ENCODE peak calls at places on chromosomes 11 and 22, in six cellular contexts. W, F, C, P, Q and D are unnamed samples.

GRCh38 chr11:59078435-59078834 is 7.7 kb upstream of the GLYATL1B start:
- DNase-seq in W (no peak), F (no peak), C (no peak), P (no peak), Q (no peak), D (no peak)

GRCh38 chr11:130216591-130217132 is 57.1 kb downstream of the ST14 start:
- DNase-seq in W (no peak), F (peak; percentile 33), C (no peak), P (no peak), Q (peak; percentile 6), D (no peak)

GRCh38 chr22:46239261-46240048 is 10.6 kb downstream of the CDPF1 start:
- DNase-seq in W (no peak), F (no peak), C (no peak), P (no peak), Q (no peak), D (no peak)

GRCh38 chr11:61840371-61840770 is 12.3 kb downstream of the FADS2 start:
- DNase-seq in W (no peak), F (no peak), C (no peak), P (no peak), Q (no peak), D (no peak)

GRCh38 chr22:28108851-28109250 is 189.8 kb upstream of the PITPNB start:
- DNase-seq in W (no peak), F (no peak), C (no peak), P (no peak), Q (no peak), D (no peak)

GRCh38 chr22:40631925-40632324 is 4.6 kb downstream of the MRTFA start:
- DNase-seq in W (no peak), F (no peak), C (no peak), P (no peak), Q (no peak), D (no peak)

GRCh38 chr22:41917375-41917905 is 2.6 kb upstream of the SHISA8 start:
- DNase-seq in W (no peak), F (no peak), C (no peak), P (peak; percentile 8), Q (no peak), D (no peak)

GRCh38 chr11:62105611-62106245 is 18.1 kb upstream of the INCENP start:
- DNase-seq in W (no peak), F (no peak), C (no peak), P (no peak), Q (no peak), D (no peak)

GRCh38 chr11:19027829-19028595 is 32.5 kb downstream of the MRGPRX2 start:
- DNase-seq in W (no peak), F (peak; percentile 81), C (peak; percentile 98), P (no peak), Q (peak; percentile 33), D (no peak)

GRCh38 chr11:112771847-112772246 is 189.4 kb upstream of the NCAM1 start:
- DNase-seq in W (no peak), F (no peak), C (no peak), P (no peak), Q (no peak), D (no peak)

GRCh38 chr11:72600557-72600956 is 73.7 kb downstream of the PDE2A start:
- DNase-seq in W (no peak), F (no peak), C (no peak), P (no peak), Q (no peak), D (no peak)

GRCh38 chr22:27835446-27835845 is 33.9 kb upstream of the MN1 start:
- DNase-seq in W (peak; percentile 7), F (no peak), C (no peak), P (no peak), Q (no peak), D (no peak)

GRCh38 chr11:12287374-12288211 is 89.8 kb upstream of the PARVA start:
- DNase-seq in W (peak; percentile 86), F (peak; percentile 93), C (peak; percentile 93), P (peak; percentile 74), Q (no peak), D (peak; percentile 45)

GRCh38 chr22:32407332-32407731 is 4.7 kb downstream of the RTCB start:
- DNase-seq in W (no peak), F (no peak), C (no peak), P (no peak), Q (no peak), D (no peak)

GRCh38 chr11:91790346-91790745 is 434.3 kb upstream of the FAT3 start:
- DNase-seq in W (no peak), F (no peak), C (no peak), P (no peak), Q (no peak), D (no peak)

GRCh38 chr11:12139144-12139881 is 28.9 kb downstream of the MICAL2 start:
- DNase-seq in W (peak; percentile 40), F (no peak), C (peak; percentile 43), P (no peak), Q (no peak), D (no peak)

GRCh38 chr11:83063073-83063754 is 8.5 kb downstream of the RAB30 start:
- DNase-seq in W (no peak), F (no peak), C (peak; percentile 46), P (no peak), Q (no peak), D (peak; percentile 56)

GRCh38 chr11:15617126-15617525 is 502.4 kb downstream of the INSC start:
- DNase-seq in W (no peak), F (no peak), C (no peak), P (no peak), Q (no peak), D (no peak)

GRCh38 chr11:33258631-33259184 is 1.5 kb downstream of the HIPK3 start:
- DNase-seq in W (no peak), F (no peak), C (peak; percentile 78), P (no peak), Q (no peak), D (peak; percentile 20)

GRCh38 chr11:28318861-28319260 is 210.7 kb downstream of the METTL15 start:
- DNase-seq in W (no peak), F (no peak), C (no peak), P (no peak), Q (no peak), D (no peak)

GRCh38 chr11:63599211-63600122 is 14.8 kb downstream of the PLAAT3 start:
- DNase-seq in W (no peak), F (no peak), C (peak; percentile 87), P (no peak), Q (no peak), D (no peak)

GRCh38 chr22:28410050-28410816 is 269.4 kb downstream of the TTC28 start:
- DNase-seq in W (no peak), F (no peak), C (no peak), P (no peak), Q (no peak), D (peak; percentile 26)

GRCh38 chr11:65871811-65872548 is 620 bp downstream of the EFEMP2 start:
- DNase-seq in W (no peak), F (peak; percentile 58), C (no peak), P (peak; percentile 56), Q (no peak), D (no peak)
- TF ChIP-seq CTCF in W (no peak), F (no peak), C (no peak), P (no peak), Q (no peak), D (no peak)

GRCh38 chr22:39306456-39307361 is 12.7 kb downstream of the RPL3 start:
- DNase-seq in W (peak; percentile 54), F (peak; percentile 61), C (peak; percentile 46), P (peak; percentile 55), Q (no peak), D (peak; percentile 71)
- TF ChIP-seq CTCF in W (no peak), F (peak; percentile 27), C (peak; percentile 29), P (peak; percentile 43), Q (peak; percentile 26), D (peak; percentile 27)

GRCh38 chr11:43944761-43945311 is 2.4 kb downstream of the C11orf96 start:
- DNase-seq in W (peak; percentile 80), F (peak; percentile 67), C (peak; percentile 68), P (peak; percentile 72), Q (peak; percentile 73), D (peak; percentile 84)

GRCh38 chr11:43947815-43948214 is 5.4 kb downstream of the C11orf96 start:
- DNase-seq in W (no peak), F (no peak), C (no peak), P (no peak), Q (no peak), D (no peak)

GRCh38 chr11:43943931-43944751 is 1.7 kb downstream of the C11orf96 start:
- DNase-seq in W (no peak), F (no peak), C (peak; percentile 27), P (peak; percentile 22), Q (no peak), D (no peak)

GRCh38 chr11:43948341-43949185 is 6.1 kb downstream of the C11orf96 start:
- DNase-seq in W (no peak), F (no peak), C (no peak), P (no peak), Q (no peak), D (no peak)

GRCh38 chr11:43947003-43947500 is 4.6 kb downstream of the C11orf96 start:
- DNase-seq in W (peak; percentile 70), F (no peak), C (peak; percentile 34), P (no peak), Q (no peak), D (no peak)
- TF ChIP-seq CTCF in W (peak; percentile 56), F (peak; percentile 18), C (peak; percentile 34), P (no peak), Q (no peak), D (no peak)

GRCh38 chr22:47625013-47625385 is 862.5 kb downstream of the TBC1D22A start:
- DNase-seq in W (no peak), F (no peak), C (no peak), P (no peak), Q (no peak), D (no peak)
- TF ChIP-seq CTCF in W (no peak), F (no peak), C (no peak), P (no peak), Q (no peak), D (no peak)

GRCh38 chr11:93890441-93891051 is 40.1 kb upstream of the VSTM5 start:
- DNase-seq in W (no peak), F (no peak), C (no peak), P (no peak), Q (no peak), D (no peak)

DNA sequence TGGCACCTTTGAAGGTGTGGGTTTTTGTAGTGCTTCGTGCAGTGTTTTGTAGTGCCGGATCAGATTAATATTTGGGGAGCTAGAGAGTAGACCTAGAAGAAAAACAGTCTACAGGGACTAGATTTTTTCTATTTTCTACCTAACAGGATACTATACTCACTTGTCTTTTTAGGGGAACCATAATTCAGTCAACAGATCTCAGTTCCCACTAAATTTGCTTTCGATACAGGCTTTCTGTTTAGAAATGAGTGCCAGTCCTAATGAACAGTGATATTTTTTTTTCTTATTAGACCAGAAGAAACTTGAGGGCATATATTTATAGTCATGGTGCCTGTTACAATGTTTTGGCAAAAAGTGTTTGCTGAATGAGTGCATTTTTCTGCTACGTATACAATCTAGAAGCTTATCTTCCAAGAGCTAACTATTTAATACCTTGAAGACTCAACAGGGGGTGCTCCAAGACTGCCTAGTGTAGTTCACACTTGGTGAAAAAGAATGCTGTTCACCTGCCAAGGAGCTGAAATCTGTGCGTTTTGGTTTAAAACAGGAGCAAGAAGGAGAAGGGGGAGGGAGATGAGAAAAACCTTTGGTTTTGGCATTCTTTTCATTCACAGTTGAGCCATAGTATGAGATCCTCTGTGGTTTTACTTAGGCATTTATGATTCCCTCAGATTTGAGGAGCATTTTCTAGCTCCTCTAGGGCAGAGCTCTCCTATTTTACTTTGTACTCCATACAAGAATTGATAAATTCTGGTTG is 44.9 kb upstream of the VSTM5 start:
- DNase-seq in W (no peak), F (no peak), C (peak; percentile 75), P (peak; percentile 32), Q (peak; percentile 29), D (no peak)
- TF ChIP-seq CTCF in W (peak; percentile 87), F (peak; percentile 91), C (peak; percentile 83), P (peak; percentile 51), Q (peak; percentile 85), D (no peak)